ENCODE peak calls at places on chromosomes 1 and 21, in five cellular contexts. T is KBM-7; Q is activated T-helper 2 cell treated with anti-CD3 and anti-CD28 coated beads, Interferon-gamma antibody, Interleukin-2, Interleukin-4, amounts not matched to agents 10 μg/mL and 5 μg/mL and 100 μg/mL, durations not matched to agents 14 hours and 24 hours and 36 hours; V is germinal center; B is activated T-helper 9 cell treated with anti-CD3 and anti-CD28 coated beads, Interleukin-2, amount 50 U/mL, for 16 hours. H is an unnamed sample.

GRCh38 chr1:94105957-94106529 is 14.9 kb downstream of the ABCA4 start:
- DNase-seq in T (peak; percentile 77), Q (no peak), V (no peak), B (no peak), H (no peak)

GRCh38 chr1:47188901-47189785 is 693 bp downstream of the PDZK1IP1 start:
- DNase-seq in T (no peak), Q (no peak), V (no peak), B (no peak), H (no peak)

GRCh38 chr21:39057121-39057520 is 126.1 kb downstream of the PSMG1 start:
- DNase-seq in T (no peak), Q (no peak), V (no peak), B (no peak), H (peak; percentile 76)

GRCh38 chr1:80054129-80054528 is 1047.6 kb upstream of the ADGRL4 start:
- DNase-seq in T (no peak), Q (no peak), V (no peak), B (no peak), H (peak; percentile 96)

GRCh38 chr1:219337588-219337987 is 163.9 kb downstream of the LYPLAL1 start:
- DNase-seq in T (no peak), Q (no peak), V (no peak), B (no peak), H (no peak)

GRCh38 chr1:112840631-112841624 is 115.1 kb downstream of the SLC16A1 start:
- DNase-seq in T (peak; percentile 79), Q (peak; percentile 15), V (peak; percentile 27), B (no peak), H (peak; percentile 36)

GRCh38 chr1:177858222-177858894 is 111.5 kb downstream of the SEC16B start:
- DNase-seq in T (no peak), Q (no peak), V (no peak), B (no peak), H (peak; percentile 24)

GRCh38 chr1:193156117-193156825 is 30.1 kb downstream of the B3GALT2 start:
- DNase-seq in T (no peak), Q (no peak), V (no peak), B (no peak), H (peak; percentile 34)

GRCh38 chr21:46004168-46004861 is 22.7 kb downstream of the COL6A1 start:
- DNase-seq in T (no peak), Q (no peak), V (no peak), B (no peak), H (no peak)

GRCh38 chr1:7430646-7431045 is 340.4 kb upstream of the VAMP3 start:
- DNase-seq in T (no peak), Q (no peak), V (no peak), B (no peak), H (no peak)